ENCODE peak calls at places on chromosomes 1 and 21, in eight cellular contexts. One of them, this sample, is unnamed.
A peak's percentile ranks its signal among the peaks of the same experiment; 100 is the strongest.

GRCh38 chr21:46004168-46004861 is 22.7 kb downstream of the COL6A1 start:
- DNase-seq in stomach: peak; percentile 15
- DNase-seq in thoracic aorta: no peak
- DNase-seq in heart left ventricle: no peak
- DNase-seq in mesendoderm: no peak
- DNase-seq in tibial nerve: no peak
- DNase-seq in K562: no peak
- DNase-seq in left ventricle myocardium inferior: peak; percentile 14
- DNase-seq in this sample: no peak

GRCh38 chr1:234887026-234887910 is 241.4 kb downstream of the TOMM20 start:
- DNase-seq in left ventricle myocardium inferior: peak; percentile 74
- DNase-seq in tibial nerve: peak; percentile 59
- DNase-seq in thoracic aorta: no peak
- DNase-seq in heart left ventricle: peak; percentile 69
- DNase-seq in K562: no peak
- DNase-seq in stomach: no peak
- DNase-seq in mesendoderm: no peak
- DNase-seq in this sample: no peak

GRCh38 chr1:73899311-73899710 is 298.7 kb downstream of the LRRIQ3 start:
- DNase-seq in K562: no peak
- DNase-seq in thoracic aorta: no peak
- DNase-seq in mesendoderm: peak; percentile 32
- DNase-seq in heart left ventricle: no peak
- DNase-seq in left ventricle myocardium inferior: no peak
- DNase-seq in tibial nerve: no peak
- DNase-seq in stomach: no peak
- DNase-seq in this sample: no peak

GRCh38 chr21:15301014-15301413 is 236.2 kb upstream of the NRIP1 start:
- DNase-seq in heart left ventricle: no peak
- DNase-seq in tibial nerve: no peak
- DNase-seq in stomach: no peak
- DNase-seq in K562: peak; percentile 13
- DNase-seq in thoracic aorta: no peak
- DNase-seq in left ventricle myocardium inferior: no peak
- DNase-seq in mesendoderm: peak; percentile 44
- DNase-seq in this sample: no peak

GRCh38 chr21:19810779-19811178 is 1187.4 kb upstream of the NCAM2 start:
- DNase-seq in heart left ventricle: no peak
- DNase-seq in left ventricle myocardium inferior: no peak
- DNase-seq in stomach: no peak
- DNase-seq in mesendoderm: peak; percentile 1
- DNase-seq in K562: no peak
- DNase-seq in tibial nerve: no peak
- DNase-seq in thoracic aorta: no peak
- DNase-seq in this sample: no peak

GRCh38 chr1:5691795-5692517 is 300.3 kb downstream of the NPHP4 start:
- DNase-seq in K562: no peak
- DNase-seq in tibial nerve: no peak
- DNase-seq in thoracic aorta: no peak
- DNase-seq in left ventricle myocardium inferior: no peak
- DNase-seq in mesendoderm: no peak
- DNase-seq in stomach: no peak
- DNase-seq in heart left ventricle: no peak
- DNase-seq in this sample: no peak

GRCh38 chr1:61742620-61743431 is 546 bp downstream of the PATJ start:
- DNase-seq in K562: no peak
- DNase-seq in thoracic aorta: no peak
- DNase-seq in stomach: peak; percentile 34
- DNase-seq in tibial nerve: peak; percentile 25
- DNase-seq in heart left ventricle: peak; percentile 51
- DNase-seq in mesendoderm: peak; percentile 74
- DNase-seq in left ventricle myocardium inferior: peak; percentile 59
- DNase-seq in this sample: no peak

GRCh38 chr1:234551032-234551378 is 59.0 kb downstream of the IRF2BP2 start:
- DNase-seq in K562: no peak
- DNase-seq in tibial nerve: no peak
- DNase-seq in thoracic aorta: no peak
- DNase-seq in left ventricle myocardium inferior: no peak
- DNase-seq in stomach: no peak
- DNase-seq in heart left ventricle: no peak
- DNase-seq in mesendoderm: no peak
- DNase-seq in this sample: no peak

GRCh38 chr1:10380594-10381275 is 18.1 kb upstream of the PGD start:
- DNase-seq in left ventricle myocardium inferior: no peak
- DNase-seq in mesendoderm: no peak
- DNase-seq in thoracic aorta: peak; percentile 12
- DNase-seq in heart left ventricle: no peak
- DNase-seq in stomach: no peak
- DNase-seq in K562: no peak
- DNase-seq in tibial nerve: peak; percentile 35
- DNase-seq in this sample: no peak

GRCh38 chr1:154773551-154773950 is 96.5 kb downstream of the KCNN3 start:
- DNase-seq in heart left ventricle: no peak
- DNase-seq in left ventricle myocardium inferior: no peak
- DNase-seq in mesendoderm: no peak
- DNase-seq in K562: no peak
- DNase-seq in tibial nerve: no peak
- DNase-seq in stomach: no peak
- DNase-seq in thoracic aorta: no peak
- DNase-seq in this sample: no peak

GRCh38 chr1:147534386-147534785 is 6.9 kb upstream of the BCL9 start:
- DNase-seq in tibial nerve: no peak
- DNase-seq in mesendoderm: peak; percentile 44
- DNase-seq in thoracic aorta: no peak
- DNase-seq in heart left ventricle: no peak
- DNase-seq in stomach: no peak
- DNase-seq in left ventricle myocardium inferior: no peak
- DNase-seq in K562: no peak
- DNase-seq in this sample: no peak

GRCh38 chr1:84600796-84601195 is 26.6 kb upstream of the CTBS start:
- DNase-seq in left ventricle myocardium inferior: no peak
- DNase-seq in stomach: no peak
- DNase-seq in heart left ventricle: no peak
- DNase-seq in tibial nerve: no peak
- DNase-seq in thoracic aorta: no peak
- DNase-seq in K562: no peak
- DNase-seq in mesendoderm: no peak
- DNase-seq in this sample: no peak

GRCh38 chr1:204445860-204446412 is 34.3 kb upstream of the PPP1R15B start:
- DNase-seq in tibial nerve: no peak
- DNase-seq in thoracic aorta: no peak
- DNase-seq in stomach: peak; percentile 64
- DNase-seq in K562: peak; percentile 79
- DNase-seq in heart left ventricle: no peak
- DNase-seq in mesendoderm: peak; percentile 84
- DNase-seq in left ventricle myocardium inferior: no peak
- DNase-seq in this sample: no peak

GRCh38 chr1:46983416-46983815 is 40.1 kb upstream of the CYP4X1 start:
- DNase-seq in left ventricle myocardium inferior: no peak
- DNase-seq in stomach: no peak
- DNase-seq in heart left ventricle: no peak
- DNase-seq in tibial nerve: no peak
- DNase-seq in mesendoderm: peak; percentile 48
- DNase-seq in K562: no peak
- DNase-seq in thoracic aorta: no peak
- DNase-seq in this sample: no peak

GRCh38 chr1:56578963-56579875 is at the start of gene PLPP3:
- DNase-seq in thoracic aorta: peak; percentile 53
- DNase-seq in mesendoderm: peak; percentile 93
- DNase-seq in tibial nerve: peak; percentile 78
- DNase-seq in stomach: peak; percentile 87
- DNase-seq in K562: peak; percentile 27
- DNase-seq in left ventricle myocardium inferior: peak; percentile 87
- DNase-seq in heart left ventricle: peak; percentile 88
- DNase-seq in this sample: peak; percentile 12

GRCh38 chr1:99481391-99481996 is 164.4 kb upstream of the PALMD start:
- DNase-seq in left ventricle myocardium inferior: no peak
- DNase-seq in mesendoderm: peak; percentile 71
- DNase-seq in tibial nerve: peak; percentile 83
- DNase-seq in K562: peak; percentile 38
- DNase-seq in thoracic aorta: no peak
- DNase-seq in stomach: no peak
- DNase-seq in heart left ventricle: peak; percentile 56
- DNase-seq in this sample: peak; percentile 66

GRCh38 chr1:228721407-228721806 is 13.9 kb upstream of the RHOU start:
- DNase-seq in tibial nerve: no peak
- DNase-seq in left ventricle myocardium inferior: no peak
- DNase-seq in stomach: peak; percentile 81
- DNase-seq in K562: no peak
- DNase-seq in thoracic aorta: no peak
- DNase-seq in heart left ventricle: no peak
- DNase-seq in mesendoderm: no peak
- DNase-seq in this sample: no peak

GRCh38 chr1:201330541-201330940 is 46.9 kb downstream of the TNNT2 start:
- DNase-seq in left ventricle myocardium inferior: no peak
- DNase-seq in stomach: no peak
- DNase-seq in mesendoderm: no peak
- DNase-seq in K562: no peak
- DNase-seq in thoracic aorta: no peak
- DNase-seq in heart left ventricle: no peak
- DNase-seq in tibial nerve: no peak
- DNase-seq in this sample: no peak

GRCh38 chr1:93980320-93980744 is 71.1 kb upstream of the GCLM start:
- DNase-seq in K562: peak; percentile 44
- DNase-seq in mesendoderm: peak; percentile 77
- DNase-seq in thoracic aorta: no peak
- DNase-seq in stomach: no peak
- DNase-seq in heart left ventricle: no peak
- DNase-seq in left ventricle myocardium inferior: no peak
- DNase-seq in tibial nerve: no peak
- DNase-seq in this sample: no peak

GRCh38 chr1:1039145-1039910 is 19.4 kb downstream of the AGRN start:
- DNase-seq in heart left ventricle: no peak
- DNase-seq in left ventricle myocardium inferior: no peak
- DNase-seq in stomach: no peak
- DNase-seq in tibial nerve: no peak
- DNase-seq in thoracic aorta: no peak
- DNase-seq in mesendoderm: no peak
- DNase-seq in K562: no peak
- DNase-seq in this sample: no peak
- H3K4me3 ChIP-seq in heart left ventricle: no peak overlapping the region
- H3K4me3 ChIP-seq in left ventricle myocardium inferior: no peak overlapping the region
- H3K4me3 ChIP-seq in stomach: no peak overlapping the region
- H3K4me3 ChIP-seq in tibial nerve: no peak overlapping the region
- H3K4me3 ChIP-seq in thoracic aorta: no peak overlapping the region
- H3K4me3 ChIP-seq in mesendoderm: no peak overlapping the region
- H3K4me3 ChIP-seq in K562: no peak overlapping the region
- H3K4me3 ChIP-seq in this sample: no peak overlapping the region

GRCh38 chr1:218498061-218498938 is 153.2 kb downstream of the TGFB2 start:
- DNase-seq in heart left ventricle: no peak
- DNase-seq in left ventricle myocardium inferior: no peak
- DNase-seq in mesendoderm: peak; percentile 76
- DNase-seq in thoracic aorta: no peak
- DNase-seq in tibial nerve: no peak
- DNase-seq in K562: no peak
- DNase-seq in stomach: no peak
- DNase-seq in this sample: no peak
- H3K27ac ChIP-seq in heart left ventricle: no peak overlapping the region
- H3K27ac ChIP-seq in left ventricle myocardium inferior: peak overlapping the region; percentile 66
- H3K27ac ChIP-seq in mesendoderm: peak overlapping the region; percentile 23
- H3K27ac ChIP-seq in thoracic aorta: peak overlapping the region; percentile 76
- H3K27ac ChIP-seq in tibial nerve: peak overlapping the region; percentile 72
- H3K27ac ChIP-seq in K562: no peak overlapping the region
- H3K27ac ChIP-seq in stomach: peak overlapping the region; percentile 67
- H3K27ac ChIP-seq in this sample: peak overlapping the region; percentile 67

GRCh38 chr21:44815852-44816628 is 1.8 kb downstream of the SUMO3 start:
- DNase-seq in mesendoderm: no peak
- DNase-seq in tibial nerve: no peak
- DNase-seq in thoracic aorta: no peak
- DNase-seq in stomach: no peak
- DNase-seq in heart left ventricle: no peak
- DNase-seq in K562: no peak
- DNase-seq in left ventricle myocardium inferior: no peak
- DNase-seq in this sample: no peak
- H3K4me3 ChIP-seq in mesendoderm: no peak overlapping the region
- H3K4me3 ChIP-seq in tibial nerve: peak overlapping the region; percentile 97
- H3K4me3 ChIP-seq in thoracic aorta: no peak overlapping the region
- H3K4me3 ChIP-seq in stomach: no peak overlapping the region
- H3K4me3 ChIP-seq in heart left ventricle: no peak overlapping the region
- H3K4me3 ChIP-seq in K562: no peak overlapping the region
- H3K4me3 ChIP-seq in left ventricle myocardium inferior: peak overlapping the region; percentile 90
- H3K4me3 ChIP-seq in this sample: peak overlapping the region; percentile 90

GRCh38 chr1:64758233-64758632 is 13.4 kb downstream of the RAVER2 start:
- DNase-seq in thoracic aorta: no peak
- DNase-seq in left ventricle myocardium inferior: no peak
- DNase-seq in heart left ventricle: no peak
- DNase-seq in tibial nerve: no peak
- DNase-seq in stomach: no peak
- DNase-seq in K562: no peak
- DNase-seq in mesendoderm: no peak
- DNase-seq in this sample: no peak

GRCh38 chr1:64756770-64757169 is 11.9 kb downstream of the RAVER2 start:
- DNase-seq in tibial nerve: no peak
- DNase-seq in mesendoderm: no peak
- DNase-seq in stomach: no peak
- DNase-seq in heart left ventricle: no peak
- DNase-seq in left ventricle myocardium inferior: no peak
- DNase-seq in K562: no peak
- DNase-seq in thoracic aorta: no peak
- DNase-seq in this sample: no peak

GRCh38 chr1:64757213-64757612 is 12.3 kb downstream of the RAVER2 start:
- DNase-seq in tibial nerve: no peak
- DNase-seq in left ventricle myocardium inferior: peak; percentile 22
- DNase-seq in heart left ventricle: no peak
- DNase-seq in K562: peak; percentile 13
- DNase-seq in thoracic aorta: no peak
- DNase-seq in stomach: no peak
- DNase-seq in mesendoderm: no peak
- DNase-seq in this sample: no peak

GRCh38 chr1:64755356-64755755 is 10.5 kb downstream of the RAVER2 start:
- DNase-seq in heart left ventricle: peak; percentile 10
- DNase-seq in K562: no peak
- DNase-seq in stomach: no peak
- DNase-seq in tibial nerve: no peak
- DNase-seq in thoracic aorta: no peak
- DNase-seq in mesendoderm: no peak
- DNase-seq in left ventricle myocardium inferior: no peak
- DNase-seq in this sample: no peak

DNA sequence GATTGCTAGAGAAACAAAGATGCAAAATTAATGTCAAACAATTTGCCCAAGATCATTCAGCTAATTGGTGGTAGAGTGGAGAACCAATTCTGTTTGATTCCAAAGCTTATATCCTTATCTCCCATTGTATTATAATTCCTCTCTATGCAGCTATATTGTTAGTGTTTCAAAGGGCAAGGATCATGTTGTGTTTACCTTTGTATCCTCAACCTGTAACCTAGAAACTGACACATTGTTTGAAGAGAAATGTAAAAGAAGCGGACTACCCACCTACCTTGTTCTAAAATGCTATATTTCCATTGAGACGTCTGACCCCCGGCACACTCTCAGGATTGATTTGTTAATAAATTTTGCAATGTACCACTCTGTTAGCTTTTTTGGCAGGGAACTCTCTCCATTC is 9.3 kb downstream of the RAVER2 start:
- DNase-seq in tibial nerve: no peak
- DNase-seq in left ventricle myocardium inferior: no peak
- DNase-seq in mesendoderm: peak; percentile 51
- DNase-seq in heart left ventricle: no peak
- DNase-seq in stomach: no peak
- DNase-seq in thoracic aorta: no peak
- DNase-seq in K562: no peak
- DNase-seq in this sample: no peak
- H3K27ac ChIP-seq in tibial nerve: no peak overlapping the region
- H3K27ac ChIP-seq in left ventricle myocardium inferior: no peak overlapping the region
- H3K27ac ChIP-seq in mesendoderm: no peak overlapping the region
- H3K27ac ChIP-seq in heart left ventricle: no peak overlapping the region
- H3K27ac ChIP-seq in stomach: no peak overlapping the region
- H3K27ac ChIP-seq in thoracic aorta: no peak overlapping the region
- H3K27ac ChIP-seq in K562: no peak overlapping the region
- H3K27ac ChIP-seq in this sample: no peak overlapping the region